ENCODE peak calls at places on chromosomes 1 and 21, in ten cellular contexts. P, C, D, A, K, N, M, W, R and X are unnamed samples.

GRCh38 chr21:27519357-27519756 is 552.5 kb upstream of the ADAMTS5 start:
- DNase-seq in P (no peak), C (no peak), D (peak; percentile 89), A (peak; percentile 87), K (no peak), N (peak; percentile 28), M (peak; percentile 92), W (peak; percentile 82), R (no peak), X (peak; percentile 89)

GRCh38 chr1:114685851-114686250 is 9.5 kb downstream of the AMPD1 start:
- DNase-seq in P (no peak), C (no peak), D (no peak), A (no peak), K (no peak), N (no peak), M (no peak), W (no peak), R (no peak), X (no peak)

GRCh38 chr1:92943515-92943873 is 17.8 kb downstream of the DIPK1A start:
- DNase-seq in P (no peak), C (no peak), D (no peak), A (no peak), K (no peak), N (no peak), M (no peak), W (no peak), R (no peak), X (no peak)

GRCh38 chr1:25869909-25870606 is 5.5 kb downstream of the PAQR7 start:
- DNase-seq in P (no peak), C (no peak), D (no peak), A (no peak), K (no peak), N (no peak), M (no peak), W (no peak), R (peak; percentile 26), X (no peak)

GRCh38 chr1:43764581-43764980 is 57.2 kb downstream of the ST3GAL3 start:
- DNase-seq in P (no peak), C (no peak), D (no peak), A (no peak), K (no peak), N (no peak), M (no peak), W (no peak), R (no peak), X (no peak)

GRCh38 chr1:79667848-79668696 is 661.5 kb upstream of the ADGRL4 start:
- DNase-seq in P (no peak), C (no peak), D (no peak), A (no peak), K (no peak), N (no peak), M (no peak), W (no peak), R (no peak), X (no peak)

GRCh38 chr1:31152181-31152768 is 86.8 kb upstream of the PUM1 start:
- DNase-seq in P (no peak), C (no peak), D (peak; percentile 95), A (peak; percentile 85), K (no peak), N (peak; percentile 94), M (peak; percentile 93), W (peak; percentile 79), R (no peak), X (peak; percentile 41)

GRCh38 chr1:221032616-221033342 is 153.5 kb downstream of the HLX start:
- DNase-seq in P (no peak), C (no peak), D (peak; percentile 27), A (no peak), K (no peak), N (peak; percentile 77), M (no peak), W (no peak), R (no peak), X (no peak)

GRCh38 chr1:107963009-107963408 is 2.0 kb downstream of the VAV3 start:
- DNase-seq in P (no peak), C (peak; percentile 68), D (no peak), A (no peak), K (no peak), N (no peak), M (no peak), W (no peak), R (no peak), X (no peak)

GRCh38 chr1:107965112-107965991 is at the start of gene VAV3:
- DNase-seq in P (peak; percentile 30), C (peak; percentile 94), D (peak; percentile 51), A (peak; percentile 77), K (peak; percentile 26), N (peak; percentile 67), M (peak; percentile 64), W (no peak), R (peak; percentile 82), X (no peak)

GRCh38 chr1:107963601-107964396 is 1.2 kb downstream of the VAV3 start:
- DNase-seq in P (no peak), C (peak; percentile 87), D (peak; percentile 20), A (peak; percentile 67), K (peak; percentile 8), N (no peak), M (peak; percentile 38), W (no peak), R (peak; percentile 48), X (no peak)

GRCh38 chr1:107964397-107965111 is 426 bp downstream of the VAV3 start:
- DNase-seq in P (no peak), C (peak; percentile 84), D (no peak), A (peak; percentile 44), K (no peak), N (no peak), M (no peak), W (no peak), R (peak; percentile 47), X (no peak)

GRCh38 chr1:107966550-107966949 is 1.6 kb upstream of the VAV3 start:
- DNase-seq in P (no peak), C (no peak), D (no peak), A (no peak), K (no peak), N (no peak), M (no peak), W (no peak), R (no peak), X (no peak)
- H3K4me3 ChIP-seq in P (no peak overlapping the region), C (no peak overlapping the region), D (no peak overlapping the region), A (no peak overlapping the region), K (no peak overlapping the region), N (no peak overlapping the region), M (no peak overlapping the region), W (no peak overlapping the region), R (no peak overlapping the region), X (no peak overlapping the region)

GRCh38 chr1:920506-920905 is 3.2 kb upstream of the SAMD11 start:
- DNase-seq in P (no peak), C (no peak), D (no peak), A (no peak), K (no peak), N (no peak), M (no peak), W (no peak), R (no peak), X (no peak)

GRCh38 chr1:920008-920407 is 3.7 kb upstream of the SAMD11 start:
- DNase-seq in P (no peak), C (no peak), D (no peak), A (no peak), K (no peak), N (no peak), M (no peak), W (no peak), R (peak; percentile 44), X (no peak)

GRCh38 chr1:923131-923990 is at the start of gene SAMD11:
- DNase-seq in P (peak; percentile 74), C (peak; percentile 93), D (peak; percentile 69), A (peak; percentile 80), K (peak; percentile 44), N (peak; percentile 81), M (peak; percentile 84), W (peak; percentile 32), R (peak; percentile 92), X (peak; percentile 52)

GRCh38 chr1:919271-919872 is 4.4 kb upstream of the SAMD11 start:
- DNase-seq in P (no peak), C (no peak), D (no peak), A (no peak), K (no peak), N (no peak), M (no peak), W (no peak), R (peak; percentile 52), X (no peak)

DNA sequence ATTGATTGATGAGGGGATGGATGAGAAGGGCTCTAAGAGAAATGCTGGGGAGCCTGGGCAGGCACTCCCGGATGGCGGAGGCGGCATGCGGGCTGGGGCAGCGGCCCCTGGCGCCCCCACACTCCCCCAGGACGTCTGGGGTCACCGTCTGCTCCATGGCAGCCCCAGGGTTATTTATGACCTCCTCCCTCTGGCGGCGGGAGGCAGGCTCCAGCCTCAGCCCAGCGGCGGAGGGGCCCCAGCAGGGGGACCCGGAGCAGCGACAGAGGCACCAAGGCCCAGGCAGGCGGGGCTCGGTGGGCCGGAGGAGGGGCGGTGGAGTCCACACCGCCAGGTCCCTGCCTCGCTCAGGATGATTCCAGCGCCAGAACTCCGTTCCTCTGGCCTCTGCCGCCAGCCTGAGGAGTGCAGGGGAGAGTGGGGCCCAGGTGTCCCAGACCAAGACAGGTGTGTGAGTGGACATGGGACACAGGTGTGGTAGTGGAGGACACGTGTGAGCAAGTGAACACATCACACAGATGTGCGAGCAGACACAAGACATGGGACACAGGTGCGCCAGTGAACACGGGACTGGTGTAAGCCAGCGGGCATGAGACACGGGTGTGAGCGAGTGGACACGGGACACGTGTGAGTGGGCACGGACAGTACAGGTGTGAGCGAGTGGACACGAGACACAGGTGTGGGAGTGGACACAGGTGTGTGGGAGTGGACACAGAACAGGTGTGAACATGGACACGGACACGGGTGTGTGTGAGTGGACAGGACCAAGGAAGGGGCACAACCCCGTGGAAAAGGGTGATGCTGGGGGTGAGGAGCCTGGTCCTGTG is 2.5 kb upstream of the SAMD11 start:
- DNase-seq in P (peak; percentile 63), C (no peak), D (peak; percentile 68), A (peak; percentile 76), K (no peak), N (peak; percentile 68), M (peak; percentile 86), W (peak; percentile 36), R (peak; percentile 85), X (no peak)
- H3K4me3 ChIP-seq in P (no peak overlapping the region), C (no peak overlapping the region), D (no peak overlapping the region), A (no peak overlapping the region), K (no peak overlapping the region), N (no peak overlapping the region), M (peak overlapping the region; percentile 24), W (no peak overlapping the region), R (no peak overlapping the region), X (no peak overlapping the region)

GRCh38 chr1:205456383-205456867 is 580 bp upstream of the BLACAT1 start:
- DNase-seq in P (no peak), C (no peak), D (no peak), A (no peak), K (no peak), N (no peak), M (no peak), W (no peak), R (no peak), X (no peak)
- H3K4me3 ChIP-seq in P (no peak overlapping the region), C (no peak overlapping the region), D (no peak overlapping the region), A (no peak overlapping the region), K (peak overlapping the region; percentile 41), N (peak overlapping the region; percentile 59), M (no peak overlapping the region), W (no peak overlapping the region), R (peak overlapping the region; percentile 37), X (no peak overlapping the region)

GRCh38 chr1:81190003-81190402 is 610.7 kb upstream of the ADGRL2 start:
- DNase-seq in P (no peak), C (no peak), D (no peak), A (no peak), K (no peak), N (no peak), M (no peak), W (no peak), R (no peak), X (no peak)

GRCh38 chr1:81192647-81193642 is 607.8 kb upstream of the ADGRL2 start:
- DNase-seq in P (no peak), C (no peak), D (no peak), A (no peak), K (no peak), N (no peak), M (no peak), W (no peak), R (no peak), X (no peak)

GRCh38 chr1:81186271-81186670 is 614.5 kb upstream of the ADGRL2 start:
- DNase-seq in P (no peak), C (no peak), D (peak; percentile 5), A (no peak), K (no peak), N (no peak), M (no peak), W (no peak), R (no peak), X (no peak)

GRCh38 chr1:81183157-81183952 is 617.4 kb upstream of the ADGRL2 start:
- DNase-seq in P (no peak), C (no peak), D (no peak), A (no peak), K (no peak), N (no peak), M (no peak), W (no peak), R (no peak), X (no peak)

DNA sequence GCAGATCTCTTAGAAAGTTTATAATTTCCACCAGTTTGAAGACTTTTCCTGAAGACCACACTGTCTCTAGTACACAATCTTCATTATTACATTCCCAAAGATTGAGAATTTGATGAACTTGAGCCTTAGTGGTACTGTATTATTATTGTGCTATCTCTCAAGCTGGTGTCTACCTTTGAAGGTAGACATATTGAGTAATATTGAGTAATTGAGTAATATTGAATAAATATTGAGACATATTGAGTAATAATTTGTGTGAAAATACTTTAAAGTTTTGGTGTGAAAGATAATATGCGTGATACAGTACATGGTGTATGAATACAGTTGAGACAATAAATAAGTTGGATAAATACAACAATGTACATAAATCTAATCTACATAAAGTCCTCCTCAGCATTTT is 613.1 kb upstream of the ADGRL2 start:
- DNase-seq in P (no peak), C (no peak), D (no peak), A (no peak), K (no peak), N (no peak), M (no peak), W (no peak), R (no peak), X (no peak)
- H3K4me3 ChIP-seq in P (no peak overlapping the region), C (no peak overlapping the region), D (no peak overlapping the region), A (no peak overlapping the region), K (no peak overlapping the region), N (no peak overlapping the region), M (no peak overlapping the region), W (no peak overlapping the region), R (no peak overlapping the region), X (no peak overlapping the region)